ENCODE peak calls at places on chromosomes 12 and 14, in eight cellular contexts. A is astrocyte; V is left lobe of liver; P is T-helper 2 cell; H is stimulated activated CD4-positive, alpha-beta T cell treated with anti-CD3 and anti-CD28 coated beads, Interleukin-15, amount 100 ng/mL, for 1 hour; B is mesothelial cell of epicardium; J is effector CD4-positive, alpha-beta T cell; M is CD4-positive, alpha-beta T cell. Q is an unnamed sample.

GRCh38 chr14:71466251-71466650 is 466.0 kb upstream of the RGS6 start:
- DNase-seq in H (no peak), J (no peak), M (no peak), B (no peak), P (no peak), A (no peak), V (no peak), Q (no peak)

GRCh38 chr14:42163136-42163535 is 556.5 kb downstream of the LRFN5 start:
- DNase-seq in M (no peak), J (no peak), B (no peak), V (no peak), H (no peak), A (no peak), P (no peak), Q (no peak)

GRCh38 chr14:89614009-89614691 is 197.1 kb upstream of the FOXN3 start:
- DNase-seq in P (no peak), M (no peak), V (no peak), J (no peak), H (no peak), A (no peak), B (no peak), Q (no peak)

GRCh38 chr12:117875652-117876491 is 92.9 kb downstream of the KSR2 start:
- DNase-seq in B (peak; percentile 37), V (no peak), J (peak; percentile 51), H (no peak), P (no peak), A (peak; percentile 39), M (no peak), Q (peak; percentile 37)

GRCh38 chr12:105445261-105446015 is 114.9 kb downstream of the C12orf75 start:
- DNase-seq in V (no peak), P (no peak), B (no peak), H (no peak), A (peak; percentile 91), M (no peak), J (no peak), Q (no peak)

GRCh38 chr14:98937712-98938505 is 334.1 kb downstream of the BCL11B start:
- DNase-seq in A (no peak), B (no peak), P (no peak), M (no peak), V (no peak), H (no peak), J (no peak), Q (no peak)

GRCh38 chr12:114499338-114499737 is 93.4 kb upstream of the TBX5 start:
- DNase-seq in J (no peak), H (no peak), P (no peak), M (no peak), B (no peak), V (no peak), A (no peak), Q (no peak)

GRCh38 chr12:53696285-53696654 is 20.4 kb upstream of the ATP5MC2 start:
- DNase-seq in J (no peak), A (peak; percentile 74), H (no peak), P (no peak), V (peak; percentile 66), B (no peak), M (no peak), Q (peak; percentile 62)

GRCh38 chr14:100325958-100326357 is 2.8 kb downstream of the SLC25A47 start:
- DNase-seq in V (peak; percentile 86), J (no peak), A (no peak), H (no peak), B (no peak), M (no peak), P (no peak), Q (no peak)

GRCh38 chr14:35998303-35998702 is 172.2 kb downstream of the BRMS1L start:
- DNase-seq in P (no peak), H (no peak), B (no peak), A (no peak), M (no peak), J (no peak), V (no peak), Q (no peak)

GRCh38 chr12:127311695-127312364 is 955.1 kb upstream of the TMEM132C start:
- DNase-seq in J (no peak), P (no peak), H (no peak), M (no peak), B (no peak), A (no peak), V (no peak), Q (no peak)

GRCh38 chr14:104878582-104878981 is 13.5 kb downstream of the CEP170B start:
- DNase-seq in V (no peak), B (peak; percentile 13), H (no peak), P (no peak), J (no peak), M (no peak), A (no peak), Q (peak; percentile 44)

GRCh38 chr12:53277981-53278380 is 9.9 kb downstream of the ESPL1 start:
- DNase-seq in H (no peak), M (no peak), B (no peak), V (no peak), A (no peak), P (no peak), J (no peak), Q (no peak)

GRCh38 chr12:124293286-124294003 is 1.4 kb upstream of the RFLNA start:
- DNase-seq in M (no peak), A (no peak), P (no peak), H (no peak), B (no peak), J (no peak), V (no peak), Q (peak; percentile 34)

GRCh38 chr14:34111505-34111904 is 160.6 kb upstream of the EGLN3 start:
- DNase-seq in H (no peak), M (no peak), A (no peak), J (no peak), P (no peak), V (no peak), B (no peak), Q (no peak)

GRCh38 chr14:23559010-23559920 is 3.2 kb downstream of the THTPA start:
- DNase-seq in J (peak; percentile 63), B (no peak), H (peak; percentile 28), P (peak; percentile 48), M (peak; percentile 61), V (no peak), A (no peak), Q (peak; percentile 83)

GRCh38 chr12:131682511-131682895 is 28.4 kb upstream of the SFSWAP start:
- DNase-seq in H (no peak), J (peak; percentile 23), V (peak; percentile 33), B (no peak), P (no peak), M (no peak), A (no peak), Q (no peak)

GRCh38 chr12:124359671-124360581 is 65.0 kb downstream of the RFLNA start:
- DNase-seq in V (peak; percentile 98), B (no peak), M (no peak), J (no peak), H (no peak), P (no peak), A (no peak), Q (peak; percentile 98)

GRCh38 chr12:68530965-68531364 is 79.7 kb upstream of the RAP1B start:
- DNase-seq in P (no peak), V (peak; percentile 56), A (peak; percentile 85), H (no peak), J (no peak), M (no peak), B (no peak), Q (no peak)

GRCh38 chr12:131530427-131530826 is 180.5 kb upstream of the SFSWAP start:
- DNase-seq in P (no peak), V (no peak), J (no peak), H (no peak), M (no peak), A (no peak), B (no peak), Q (no peak)

GRCh38 chr14:75487155-75487671 is 35.1 kb upstream of the BATF start:
- DNase-seq in M (no peak), H (no peak), P (no peak), J (no peak), A (no peak), B (no peak), V (no peak), Q (no peak)